ENCODE peak calls at places on chromosomes 11 and 22, in five cellular contexts. One of them, this sample, is unnamed.

GRCh38 chr22:48980409-48980808 is 847.3 kb downstream of the BRD1 start:
- DNase-seq in prostate gland: no peak
- DNase-seq in sigmoid colon: no peak
- DNase-seq in tibial nerve: no peak
- DNase-seq in GM12878: no peak
- DNase-seq in this sample: no peak

GRCh38 chr11:100556781-100557180 is 130.3 kb upstream of the ARHGAP42 start:
- DNase-seq in sigmoid colon: no peak
- DNase-seq in tibial nerve: no peak
- DNase-seq in GM12878: no peak
- DNase-seq in prostate gland: no peak
- DNase-seq in this sample: no peak

GRCh38 chr11:91133361-91133760 is 910.5 kb upstream of the CHORDC1 start:
- DNase-seq in prostate gland: no peak
- DNase-seq in sigmoid colon: no peak
- DNase-seq in GM12878: no peak
- DNase-seq in tibial nerve: no peak
- DNase-seq in this sample: no peak

GRCh38 chr11:63663809-63664208 is 7.4 kb downstream of the ATL3 start:
- DNase-seq in tibial nerve: no peak
- DNase-seq in sigmoid colon: no peak
- DNase-seq in GM12878: no peak
- DNase-seq in prostate gland: no peak
- DNase-seq in this sample: no peak

GRCh38 chr11:130455493-130456127 is 7.2 kb downstream of the ADAMTS15 start:
- DNase-seq in sigmoid colon: no peak
- DNase-seq in prostate gland: no peak
- DNase-seq in tibial nerve: no peak
- DNase-seq in GM12878: no peak
- DNase-seq in this sample: peak

GRCh38 chr11:87259731-87260130 is 222.0 kb downstream of the TMEM135 start:
- DNase-seq in tibial nerve: no peak
- DNase-seq in sigmoid colon: no peak
- DNase-seq in prostate gland: no peak
- DNase-seq in GM12878: no peak
- DNase-seq in this sample: no peak

GRCh38 chr11:60128376-60128775 is 39.9 kb downstream of the MS4A2 start:
- DNase-seq in tibial nerve: no peak
- DNase-seq in GM12878: no peak
- DNase-seq in sigmoid colon: no peak
- DNase-seq in prostate gland: no peak
- DNase-seq in this sample: no peak

GRCh38 chr11:109132539-109132938 is 289.5 kb upstream of the C11orf87 start:
- DNase-seq in sigmoid colon: no peak
- DNase-seq in GM12878: no peak
- DNase-seq in tibial nerve: no peak
- DNase-seq in prostate gland: no peak
- DNase-seq in this sample: no peak

GRCh38 chr22:50526849-50527801 is 1.7 kb upstream of the SCO2 start:
- DNase-seq in GM12878: no peak
- DNase-seq in prostate gland: no peak
- DNase-seq in tibial nerve: no peak
- DNase-seq in sigmoid colon: peak
- DNase-seq in this sample: peak

GRCh38 chr11:119148855-119149370 is at the start of gene ABCG4:
- DNase-seq in tibial nerve: no peak
- DNase-seq in prostate gland: no peak
- DNase-seq in sigmoid colon: no peak
- DNase-seq in GM12878: no peak
- DNase-seq in this sample: no peak

GRCh38 chr11:121886005-121886739 is 229.8 kb downstream of the BLID start:
- DNase-seq in GM12878: no peak
- DNase-seq in sigmoid colon: peak
- DNase-seq in prostate gland: no peak
- DNase-seq in tibial nerve: peak
- DNase-seq in this sample: no peak

GRCh38 chr22:49373289-49373666 is 454.4 kb downstream of the BRD1 start:
- DNase-seq in sigmoid colon: no peak
- DNase-seq in GM12878: no peak
- DNase-seq in prostate gland: no peak
- DNase-seq in tibial nerve: no peak
- DNase-seq in this sample: peak

GRCh38 chr11:85123752-85124231 is 503.4 kb downstream of the DLG2 start:
- DNase-seq in tibial nerve: no peak
- DNase-seq in sigmoid colon: no peak
- DNase-seq in prostate gland: no peak
- DNase-seq in GM12878: peak
- DNase-seq in this sample: no peak

GRCh38 chr11:22920939-22921565 is 60.8 kb upstream of the CCDC179 start:
- DNase-seq in GM12878: no peak
- DNase-seq in tibial nerve: no peak
- DNase-seq in prostate gland: peak
- DNase-seq in sigmoid colon: no peak
- DNase-seq in this sample: peak

GRCh38 chr11:91136631-91137030 is 913.8 kb upstream of the CHORDC1 start:
- DNase-seq in GM12878: no peak
- DNase-seq in sigmoid colon: no peak
- DNase-seq in tibial nerve: no peak
- DNase-seq in prostate gland: no peak
- DNase-seq in this sample: no peak

GRCh38 chr11:115257286-115258077 is 246.7 kb downstream of the CADM1 start:
- DNase-seq in GM12878: no peak
- DNase-seq in tibial nerve: no peak
- DNase-seq in prostate gland: no peak
- DNase-seq in sigmoid colon: no peak
- DNase-seq in this sample: no peak

GRCh38 chr11:93013646-93014045 is 44.2 kb downstream of the MTNR1B start:
- DNase-seq in tibial nerve: no peak
- DNase-seq in sigmoid colon: no peak
- DNase-seq in GM12878: no peak
- DNase-seq in prostate gland: no peak
- DNase-seq in this sample: no peak

GRCh38 chr11:11463397-11463796 is 110.3 kb upstream of the CSNK2A3 start:
- DNase-seq in prostate gland: no peak
- DNase-seq in sigmoid colon: no peak
- DNase-seq in GM12878: no peak
- DNase-seq in tibial nerve: no peak
- DNase-seq in this sample: no peak

GRCh38 chr22:27377501-27377900 is 424.1 kb downstream of the MN1 start:
- DNase-seq in sigmoid colon: no peak
- DNase-seq in GM12878: no peak
- DNase-seq in tibial nerve: no peak
- DNase-seq in prostate gland: no peak
- DNase-seq in this sample: no peak
- TF ChIP-seq CTCF in sigmoid colon: no peak
- TF ChIP-seq CTCF in GM12878: no peak
- TF ChIP-seq CTCF in tibial nerve: no peak
- TF ChIP-seq CTCF in prostate gland: no peak
- TF ChIP-seq CTCF in this sample: no peak

GRCh38 chr22:24176630-24177029 is 4.7 kb upstream of the SUSD2 start:
- DNase-seq in sigmoid colon: peak
- DNase-seq in GM12878: no peak
- DNase-seq in prostate gland: no peak
- DNase-seq in tibial nerve: no peak
- DNase-seq in this sample: no peak

GRCh38 chr22:24177456-24177855 is 3.8 kb upstream of the SUSD2 start:
- DNase-seq in tibial nerve: no peak
- DNase-seq in GM12878: no peak
- DNase-seq in sigmoid colon: no peak
- DNase-seq in prostate gland: no peak
- DNase-seq in this sample: no peak

GRCh38 chr22:24176040-24176439 is 5.2 kb upstream of the SUSD2 start:
- DNase-seq in tibial nerve: no peak
- DNase-seq in sigmoid colon: no peak
- DNase-seq in prostate gland: no peak
- DNase-seq in GM12878: no peak
- DNase-seq in this sample: no peak

GRCh38 chr22:24178021-24178431 is 3.3 kb upstream of the SUSD2 start:
- DNase-seq in sigmoid colon: no peak
- DNase-seq in tibial nerve: no peak
- DNase-seq in GM12878: no peak
- DNase-seq in prostate gland: no peak
- DNase-seq in this sample: no peak

DNA sequence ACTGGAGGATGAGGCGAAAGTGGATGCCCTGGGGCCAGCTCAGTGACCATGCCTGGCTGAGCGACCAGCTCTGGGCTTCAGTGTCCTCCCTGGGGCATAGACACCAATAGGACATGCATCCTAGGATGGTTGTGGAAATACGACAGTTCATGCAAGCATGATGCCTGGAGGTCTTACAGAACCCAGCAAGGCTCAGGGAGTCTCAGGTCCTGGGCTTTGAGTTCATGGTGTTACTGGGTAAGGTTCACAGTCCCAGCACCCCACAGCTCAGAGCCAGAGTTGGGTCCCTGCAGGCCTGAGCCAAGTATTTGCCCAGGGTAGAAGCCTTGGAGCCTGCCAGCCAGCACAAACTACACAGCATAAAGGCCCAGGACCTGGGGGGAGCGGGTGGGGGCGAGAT is 4.2 kb upstream of the SUSD2 start:
- DNase-seq in prostate gland: no peak
- DNase-seq in tibial nerve: no peak
- DNase-seq in GM12878: no peak
- DNase-seq in sigmoid colon: no peak
- DNase-seq in this sample: no peak
- H3K27ac ChIP-seq in prostate gland: no peak
- H3K27ac ChIP-seq in tibial nerve: peak
- H3K27ac ChIP-seq in GM12878: no peak
- H3K27ac ChIP-seq in sigmoid colon: peak
- H3K27ac ChIP-seq in this sample: no peak

GRCh38 chr11:20873054-20873453 is 203.7 kb downstream of the NELL1 start:
- DNase-seq in GM12878: no peak
- DNase-seq in sigmoid colon: no peak
- DNase-seq in tibial nerve: no peak
- DNase-seq in prostate gland: peak
- DNase-seq in this sample: no peak
- TF ChIP-seq CTCF in GM12878: peak
- TF ChIP-seq CTCF in sigmoid colon: no peak
- TF ChIP-seq CTCF in tibial nerve: no peak
- TF ChIP-seq CTCF in prostate gland: no peak
- TF ChIP-seq CTCF in this sample: no peak

DNA sequence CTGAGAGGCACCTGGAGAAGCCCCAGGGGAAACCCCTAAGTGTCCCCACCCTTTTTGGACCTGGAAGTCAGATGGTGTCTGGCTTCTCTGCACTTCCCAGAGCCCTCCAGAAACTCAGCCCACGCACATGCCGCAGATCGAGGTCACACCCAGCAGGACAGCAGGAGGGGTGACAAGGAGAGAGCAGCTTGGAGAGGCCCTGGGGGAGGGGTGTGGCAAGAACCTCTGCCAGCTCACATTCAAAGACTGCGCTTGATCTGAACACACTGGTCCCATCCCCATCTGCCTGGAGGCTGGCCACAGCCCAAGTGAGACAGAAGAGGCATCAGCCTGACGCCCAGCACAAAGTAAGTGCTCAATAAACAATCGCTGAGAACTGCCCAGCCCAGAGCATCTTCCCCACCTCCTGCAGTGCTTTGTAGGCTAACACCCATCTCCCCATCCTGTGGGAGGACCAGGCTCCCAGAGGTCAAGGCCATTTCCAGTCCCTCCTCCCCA is 21.4 kb downstream of the TMPRSS6 start:
- DNase-seq in prostate gland: no peak
- DNase-seq in tibial nerve: no peak
- DNase-seq in sigmoid colon: no peak
- DNase-seq in GM12878: no peak
- DNase-seq in this sample: no peak
- H3K27ac ChIP-seq in prostate gland: no peak
- H3K27ac ChIP-seq in tibial nerve: no peak
- H3K27ac ChIP-seq in sigmoid colon: no peak
- H3K27ac ChIP-seq in GM12878: no peak
- H3K27ac ChIP-seq in this sample: no peak

DNA sequence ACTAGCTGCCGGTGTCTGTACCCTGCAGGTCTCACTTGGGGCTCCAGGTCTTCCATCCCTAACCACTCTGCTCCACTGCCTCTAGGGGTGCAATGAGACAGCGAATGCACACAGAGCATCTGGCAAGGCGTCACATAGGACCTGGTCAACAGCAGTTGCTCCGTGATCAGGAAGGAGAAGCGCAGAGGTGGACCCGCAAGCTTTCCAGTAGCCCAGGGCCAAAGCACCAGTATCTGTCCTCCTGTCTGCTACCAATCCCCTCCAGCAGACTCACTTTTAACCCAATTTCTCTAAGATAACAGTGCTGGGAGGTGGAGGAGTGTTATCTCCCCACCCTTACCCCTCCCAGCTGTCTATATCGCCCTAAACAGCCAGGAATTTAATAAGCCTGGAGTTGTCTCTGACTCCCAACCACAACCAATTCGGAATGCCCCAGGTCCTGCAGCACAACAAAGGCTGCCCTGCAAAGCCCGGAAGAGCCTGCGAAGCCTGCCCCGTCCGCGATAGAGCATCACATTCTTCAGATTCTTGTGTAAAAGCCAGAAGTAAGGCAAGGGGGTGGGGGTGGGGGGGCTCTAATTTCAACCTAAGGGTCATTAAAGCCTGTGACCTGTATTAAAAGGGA is 19.3 kb downstream of the MYH9 start:
- DNase-seq in sigmoid colon: no peak
- DNase-seq in GM12878: no peak
- DNase-seq in tibial nerve: no peak
- DNase-seq in prostate gland: no peak
- DNase-seq in this sample: no peak
- TF ChIP-seq CTCF in sigmoid colon: no peak
- TF ChIP-seq CTCF in GM12878: peak
- TF ChIP-seq CTCF in tibial nerve: no peak
- TF ChIP-seq CTCF in prostate gland: no peak
- TF ChIP-seq CTCF in this sample: no peak

DNA sequence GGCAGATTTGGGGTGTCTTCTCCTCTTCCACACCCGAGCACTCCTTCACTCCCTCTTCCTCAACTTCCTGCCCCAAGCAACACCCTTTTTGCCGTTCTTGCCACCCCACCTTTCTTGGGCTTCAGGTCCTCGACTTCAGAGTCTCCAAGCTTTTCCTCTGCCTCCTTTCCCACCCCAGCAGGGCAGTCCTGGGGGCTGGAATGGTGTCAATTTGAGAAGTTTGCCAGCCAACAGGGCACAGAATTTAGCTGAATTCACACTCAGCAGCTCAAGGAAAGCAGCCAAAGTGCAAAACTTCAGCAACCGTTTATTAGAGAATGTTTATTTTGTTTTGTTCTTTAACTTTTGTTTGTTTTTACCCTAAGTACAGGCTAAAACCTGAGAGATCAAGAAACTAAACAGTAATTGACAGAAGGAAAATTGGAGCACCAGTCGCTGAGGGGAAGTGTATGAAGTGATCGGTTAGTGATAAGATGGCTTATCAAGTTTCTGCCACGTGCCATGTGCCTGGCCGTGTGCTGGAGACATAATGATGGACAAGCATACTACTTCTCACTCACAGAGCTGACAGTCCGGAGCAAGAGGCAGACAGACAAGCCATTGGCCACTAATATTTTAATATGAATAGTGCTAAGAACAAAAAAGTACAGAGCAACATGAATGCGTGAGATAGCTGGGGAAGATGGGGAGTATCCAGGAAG is 44.4 kb downstream of the AHNAK start:
- DNase-seq in prostate gland: no peak
- DNase-seq in GM12878: no peak
- DNase-seq in tibial nerve: no peak
- DNase-seq in sigmoid colon: no peak
- DNase-seq in this sample: no peak
- H3K27ac ChIP-seq in prostate gland: peak
- H3K27ac ChIP-seq in GM12878: no peak
- H3K27ac ChIP-seq in tibial nerve: peak
- H3K27ac ChIP-seq in sigmoid colon: peak
- H3K27ac ChIP-seq in this sample: peak

GRCh38 chr11:112453601-112454577 is 193.2 kb upstream of the PLET1 start:
- DNase-seq in sigmoid colon: no peak
- DNase-seq in prostate gland: peak
- DNase-seq in tibial nerve: no peak
- DNase-seq in GM12878: no peak
- DNase-seq in this sample: peak
- TF ChIP-seq CTCF in sigmoid colon: no peak
- TF ChIP-seq CTCF in prostate gland: no peak
- TF ChIP-seq CTCF in tibial nerve: no peak
- TF ChIP-seq CTCF in GM12878: peak
- TF ChIP-seq CTCF in this sample: peak

This sample was measured in colonic mucosa.